ENCODE peak calls at places on chromosomes 1 and 21, in five cellular contexts. One of them, this sample, is unnamed.

GRCh38 chr1:117657949-117658660 is 52.3 kb downstream of the TENT5C start:
- DNase-seq in right lobe of liver: no peak
- DNase-seq in WERI-Rb-1: no peak
- DNase-seq in hepatocyte: no peak
- DNase-seq in tibial nerve: no peak
- DNase-seq in this sample: no peak

GRCh38 chr1:52927219-52928082 is at the start of gene SCP2:
- DNase-seq in tibial nerve: peak
- DNase-seq in hepatocyte: peak
- DNase-seq in WERI-Rb-1: no peak
- DNase-seq in right lobe of liver: peak
- DNase-seq in this sample: no peak

GRCh38 chr1:31985430-31985829 is 28.2 kb upstream of the KHDRBS1 start:
- DNase-seq in WERI-Rb-1: no peak
- DNase-seq in right lobe of liver: no peak
- DNase-seq in hepatocyte: no peak
- DNase-seq in tibial nerve: no peak
- DNase-seq in this sample: no peak

GRCh38 chr1:167239257-167239656 is 18.6 kb downstream of the POU2F1 start:
- DNase-seq in hepatocyte: no peak
- DNase-seq in right lobe of liver: no peak
- DNase-seq in WERI-Rb-1: no peak
- DNase-seq in tibial nerve: no peak
- DNase-seq in this sample: no peak

GRCh38 chr21:42311816-42312625 is 3.2 kb downstream of the TFF3 start:
- DNase-seq in hepatocyte: no peak
- DNase-seq in right lobe of liver: no peak
- DNase-seq in tibial nerve: no peak
- DNase-seq in WERI-Rb-1: no peak
- DNase-seq in this sample: no peak

GRCh38 chr1:34479731-34480130 is 275.1 kb upstream of the GJB5 start:
- DNase-seq in hepatocyte: no peak
- DNase-seq in tibial nerve: no peak
- DNase-seq in WERI-Rb-1: no peak
- DNase-seq in right lobe of liver: no peak
- DNase-seq in this sample: no peak

GRCh38 chr1:21344750-21345443 is 54.6 kb upstream of the ECE1 start:
- DNase-seq in hepatocyte: no peak
- DNase-seq in tibial nerve: no peak
- DNase-seq in right lobe of liver: peak
- DNase-seq in WERI-Rb-1: no peak
- DNase-seq in this sample: no peak

GRCh38 chr1:39282537-39283216 is 78.2 kb downstream of the MACF1 start:
- DNase-seq in right lobe of liver: no peak
- DNase-seq in WERI-Rb-1: no peak
- DNase-seq in tibial nerve: no peak
- DNase-seq in hepatocyte: peak
- DNase-seq in this sample: no peak

GRCh38 chr1:77394166-77394565 is 112.3 kb downstream of the AK5 start:
- DNase-seq in WERI-Rb-1: no peak
- DNase-seq in tibial nerve: no peak
- DNase-seq in right lobe of liver: no peak
- DNase-seq in hepatocyte: no peak
- DNase-seq in this sample: no peak

GRCh38 chr1:146051452-146051852 is 29.9 kb upstream of the HJV start:
- DNase-seq in right lobe of liver: no peak
- DNase-seq in tibial nerve: no peak
- DNase-seq in WERI-Rb-1: peak
- DNase-seq in hepatocyte: peak
- DNase-seq in this sample: no peak

GRCh38 chr1:189275786-189276185 is 1201.9 kb downstream of the BRINP3 start:
- DNase-seq in tibial nerve: no peak
- DNase-seq in hepatocyte: no peak
- DNase-seq in WERI-Rb-1: no peak
- DNase-seq in right lobe of liver: no peak
- DNase-seq in this sample: no peak

GRCh38 chr1:26768755-26769154 is 19.0 kb upstream of the PIGV start:
- DNase-seq in WERI-Rb-1: peak
- DNase-seq in right lobe of liver: no peak
- DNase-seq in tibial nerve: no peak
- DNase-seq in hepatocyte: peak
- DNase-seq in this sample: no peak

GRCh38 chr1:164857439-164857838 is 298.5 kb downstream of the PBX1 start:
- DNase-seq in WERI-Rb-1: no peak
- DNase-seq in hepatocyte: no peak
- DNase-seq in tibial nerve: no peak
- DNase-seq in right lobe of liver: no peak
- DNase-seq in this sample: no peak
- H3K27ac ChIP-seq in WERI-Rb-1: no peak
- H3K27ac ChIP-seq in hepatocyte: peak
- H3K27ac ChIP-seq in tibial nerve: no peak
- H3K27ac ChIP-seq in right lobe of liver: no peak
- H3K27ac ChIP-seq in this sample: no peak

DNA sequence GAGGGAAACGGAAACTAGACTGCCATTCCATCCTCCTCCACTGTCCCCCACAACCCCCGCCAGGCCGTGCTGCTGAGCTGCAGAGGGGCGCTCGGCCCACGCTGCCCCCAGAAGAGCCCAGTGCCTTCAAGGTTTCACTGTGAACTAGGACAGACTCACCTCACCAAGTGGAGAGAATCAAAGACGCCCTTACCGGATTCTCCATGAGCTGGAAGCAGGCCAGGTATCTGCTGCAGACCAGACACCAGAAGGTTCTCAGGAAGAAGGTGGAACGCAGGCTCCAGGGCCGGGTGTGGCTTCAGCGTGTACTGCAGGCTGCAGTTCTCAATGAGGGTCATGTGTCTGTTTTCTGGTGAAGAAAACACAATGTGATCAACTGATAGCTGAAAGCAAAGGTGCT is 30.6 kb downstream of the NPHP4 start:
- DNase-seq in hepatocyte: no peak
- DNase-seq in tibial nerve: no peak
- DNase-seq in right lobe of liver: no peak
- DNase-seq in WERI-Rb-1: no peak
- DNase-seq in this sample: no peak
- H3K27ac ChIP-seq in hepatocyte: no peak
- H3K27ac ChIP-seq in tibial nerve: no peak
- H3K27ac ChIP-seq in right lobe of liver: no peak
- H3K27ac ChIP-seq in WERI-Rb-1: no peak
- H3K27ac ChIP-seq in this sample: no peak

DNA sequence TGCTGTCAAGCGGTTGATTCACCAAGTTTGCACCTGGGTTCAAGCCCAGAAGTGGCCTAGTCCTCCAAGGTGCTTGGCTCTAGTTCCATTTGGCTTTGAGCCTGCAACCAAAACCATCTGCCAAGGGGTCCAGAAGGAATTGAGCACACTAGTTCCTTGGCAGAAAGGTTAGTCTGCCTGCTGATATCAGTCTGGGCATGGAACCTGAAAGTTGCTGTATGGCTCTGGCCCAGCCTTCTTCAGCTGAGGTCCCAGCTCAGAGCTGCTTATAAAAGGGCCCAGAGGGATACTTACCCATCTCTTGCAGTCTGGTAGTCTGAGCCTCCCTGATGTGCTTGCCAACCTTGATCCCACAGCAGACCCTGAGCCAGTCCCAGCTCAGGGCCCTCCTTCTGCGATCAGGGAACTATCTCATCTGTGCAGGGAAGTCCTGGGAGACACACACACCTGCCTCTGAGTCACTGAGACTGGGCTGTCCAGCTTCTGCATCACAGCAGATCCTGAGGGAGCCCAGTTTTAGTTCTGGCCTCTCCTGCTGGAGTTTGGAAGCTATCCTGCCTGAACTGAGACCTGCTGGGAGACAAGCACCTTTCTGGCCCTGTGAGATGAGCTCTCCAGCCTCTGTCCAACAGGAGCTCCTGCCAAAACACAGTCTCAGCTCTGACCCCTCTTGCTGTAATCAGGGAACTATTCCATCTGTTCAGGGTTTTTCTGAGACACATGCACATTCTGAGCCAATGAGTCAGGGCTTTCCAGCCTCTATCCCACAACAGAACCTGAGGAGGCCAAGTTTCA is 75.8 kb downstream of the CTH start:
- DNase-seq in tibial nerve: peak
- DNase-seq in hepatocyte: peak
- DNase-seq in right lobe of liver: no peak
- DNase-seq in WERI-Rb-1: no peak
- DNase-seq in this sample: no peak
- H3K27ac ChIP-seq in tibial nerve: no peak
- H3K27ac ChIP-seq in hepatocyte: no peak
- H3K27ac ChIP-seq in right lobe of liver: no peak
- H3K27ac ChIP-seq in WERI-Rb-1: no peak
- H3K27ac ChIP-seq in this sample: no peak

DNA sequence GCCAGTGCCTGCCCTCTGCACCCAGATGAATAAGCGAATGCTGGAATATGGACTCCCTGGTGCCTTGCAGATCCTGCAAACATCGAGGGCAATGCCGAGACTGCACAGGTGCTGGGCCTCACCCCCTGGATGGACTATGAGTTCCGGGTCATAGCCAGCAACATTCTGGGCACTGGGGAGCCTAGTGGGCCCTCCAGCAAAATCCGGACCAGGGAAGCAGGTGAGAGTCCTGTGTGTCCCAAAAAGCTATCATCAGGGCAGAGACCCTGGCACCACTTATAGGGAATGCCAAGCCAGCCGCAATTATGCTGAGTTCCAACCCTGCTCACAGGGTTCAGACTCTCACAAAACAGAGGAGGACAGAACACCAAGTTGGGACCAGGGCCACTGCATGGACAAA is 17.2 kb downstream of the TMEM81 start:
- DNase-seq in WERI-Rb-1: peak
- DNase-seq in hepatocyte: no peak
- DNase-seq in tibial nerve: no peak
- DNase-seq in right lobe of liver: no peak
- DNase-seq in this sample: no peak
- H3K27ac ChIP-seq in WERI-Rb-1: no peak
- H3K27ac ChIP-seq in hepatocyte: no peak
- H3K27ac ChIP-seq in tibial nerve: no peak
- H3K27ac ChIP-seq in right lobe of liver: no peak
- H3K27ac ChIP-seq in this sample: no peak